ENCODE peak calls at places on chromosomes 13 and 19, in eight cellular contexts. B is left lung, O is fibroblast of lung, I is heart right ventricle, P is mucosa of descending colon, W is body of pancreas, M is fibroblast of pulmonary artery, X is tibial nerve. H is an unnamed sample.

GRCh38 chr13:73341748-73342147 is 282.9 kb downstream of the KLF5 start:
- DNase-seq in B (no peak), P (no peak), I (no peak), X (no peak), M (peak), W (no peak), O (peak), H (peak)

GRCh38 chr13:66264976-66265375 is 965.2 kb downstream of the PCDH9 start:
- DNase-seq in M (no peak), O (peak), X (no peak), W (no peak), I (no peak), P (no peak), B (no peak), H (peak)

GRCh38 chr19:19385900-19386339 is 19.6 kb upstream of the GATAD2A start:
- DNase-seq in B (peak), X (no peak), O (peak), I (no peak), M (no peak), P (peak), W (no peak), H (no peak)

GRCh38 chr19:54209748-54210494 is 9.3 kb downstream of the RPS9 start:
- DNase-seq in X (peak), P (peak), O (peak), W (peak), M (peak), I (peak), B (peak), H (peak)

GRCh38 chr13:41345921-41346589 is 35.0 kb downstream of the NAA16 start:
- DNase-seq in M (peak), I (no peak), W (no peak), X (no peak), P (no peak), O (peak), B (no peak), H (no peak)

GRCh38 chr19:23116802-23117571 is at the start of gene ZNF730:
- DNase-seq in I (peak), O (peak), M (peak), X (peak), W (peak), P (peak), B (peak), H (peak)

GRCh38 chr13:26785845-26786630 is 25.5 kb upstream of the GPR12 start:
- DNase-seq in P (peak), O (no peak), X (no peak), B (no peak), W (peak), M (no peak), I (peak), H (no peak)

GRCh38 chr19:6738726-6739389 is 622 bp upstream of the TRIP10 start:
- DNase-seq in O (no peak), M (peak), W (peak), P (peak), X (no peak), I (peak), B (no peak), H (no peak)

GRCh38 chr19:48393559-48394330 is at the start of gene GRIN2D:
- DNase-seq in W (no peak), X (no peak), I (no peak), M (peak), P (peak), B (no peak), O (peak), H (no peak)

GRCh38 chr19:58279042-58279924 is 528 bp downstream of the ZNF8 start:
- DNase-seq in M (peak), P (peak), X (peak), B (peak), I (peak), W (peak), O (peak), H (no peak)

GRCh38 chr19:40662925-40663711 is 27.3 kb downstream of the NUMBL start:
- DNase-seq in X (peak), B (peak), O (peak), I (peak), P (peak), M (peak), W (peak), H (peak)
- H3K4me3 ChIP-seq in X (peak), B (peak), O (peak), I (peak), P (peak), M (peak), W (peak), H (peak)

GRCh38 chr19:2419754-2420153 is 7.6 kb downstream of the TIMM13 start:
- DNase-seq in M (no peak), W (no peak), O (no peak), I (no peak), B (no peak), X (no peak), P (no peak), H (no peak)

GRCh38 chr19:2415281-2415972 is 12.0 kb downstream of the TIMM13 start:
- DNase-seq in M (no peak), W (no peak), B (no peak), P (no peak), X (no peak), I (no peak), O (no peak), H (no peak)

GRCh38 chr19:2415973-2416319 is 11.4 kb downstream of the TIMM13 start:
- DNase-seq in M (no peak), I (no peak), P (no peak), X (no peak), O (no peak), W (no peak), B (no peak), H (no peak)

GRCh38 chr19:2416321-2417097 is 10.9 kb downstream of the TIMM13 start:
- DNase-seq in P (no peak), W (no peak), X (no peak), I (no peak), M (no peak), O (no peak), B (no peak), H (no peak)

GRCh38 chr19:2417881-2418406 is 9.4 kb downstream of the TIMM13 start:
- DNase-seq in M (no peak), W (no peak), P (no peak), I (no peak), X (no peak), B (no peak), O (no peak), H (no peak)
- TF ChIP-seq CTCF in M (no peak), W (no peak), P (no peak), I (no peak), X (no peak), B (no peak), O (no peak), H (no peak)

GRCh38 chr19:10286803-10287737 is at the start of gene ICAM4:
- DNase-seq in B (peak), X (no peak), P (peak), O (no peak), I (peak), W (peak), M (peak), H (no peak)
- H3K4me3 ChIP-seq in B (no peak), X (no peak), P (no peak), O (no peak), I (peak), W (no peak), M (peak), H (no peak)

DNA sequence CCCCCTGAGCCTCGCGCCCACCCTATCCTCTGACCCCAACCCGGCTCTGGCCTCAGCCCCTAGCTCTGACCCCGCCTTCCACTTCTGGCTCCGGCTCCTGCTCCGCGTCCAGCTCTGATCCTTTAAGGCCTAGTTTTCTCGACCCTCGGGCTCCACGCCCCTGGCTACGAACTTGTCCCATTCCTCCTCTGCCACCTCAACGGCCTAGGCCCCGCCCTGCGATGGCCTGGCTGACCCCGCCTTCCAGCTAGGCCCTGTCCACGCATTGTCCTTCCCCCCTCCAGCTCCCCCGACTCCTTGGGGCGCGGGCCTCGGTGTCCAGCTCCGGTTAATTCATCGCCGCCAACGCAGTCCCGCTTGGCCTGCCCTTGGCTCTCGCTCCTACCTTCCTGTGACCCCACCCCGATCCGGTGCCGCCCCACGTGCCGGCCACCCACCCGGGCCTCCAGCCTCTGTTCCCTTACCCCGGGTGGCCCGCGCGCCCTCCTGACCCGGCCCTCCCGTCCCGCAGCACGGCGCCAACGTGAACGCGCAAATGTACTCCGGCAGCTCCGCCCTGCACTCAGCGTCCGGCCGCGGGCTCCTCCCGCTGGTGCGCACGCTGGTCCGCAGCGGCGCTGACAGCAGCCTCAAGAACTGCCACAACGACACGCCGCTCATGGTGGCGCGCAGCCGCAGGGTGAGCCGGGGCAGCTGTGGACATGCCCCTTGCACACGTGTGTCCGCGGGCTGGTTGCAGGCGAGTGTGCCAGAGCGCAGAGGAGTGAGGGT is 9.4 kb downstream of the BCL3 start:
- DNase-seq in X (peak), I (peak), O (peak), M (peak), P (peak), B (peak), W (peak), H (no peak)
- TF ChIP-seq CTCF in X (peak), I (no peak), O (no peak), M (no peak), P (no peak), B (no peak), W (no peak), H (no peak)

DNA sequence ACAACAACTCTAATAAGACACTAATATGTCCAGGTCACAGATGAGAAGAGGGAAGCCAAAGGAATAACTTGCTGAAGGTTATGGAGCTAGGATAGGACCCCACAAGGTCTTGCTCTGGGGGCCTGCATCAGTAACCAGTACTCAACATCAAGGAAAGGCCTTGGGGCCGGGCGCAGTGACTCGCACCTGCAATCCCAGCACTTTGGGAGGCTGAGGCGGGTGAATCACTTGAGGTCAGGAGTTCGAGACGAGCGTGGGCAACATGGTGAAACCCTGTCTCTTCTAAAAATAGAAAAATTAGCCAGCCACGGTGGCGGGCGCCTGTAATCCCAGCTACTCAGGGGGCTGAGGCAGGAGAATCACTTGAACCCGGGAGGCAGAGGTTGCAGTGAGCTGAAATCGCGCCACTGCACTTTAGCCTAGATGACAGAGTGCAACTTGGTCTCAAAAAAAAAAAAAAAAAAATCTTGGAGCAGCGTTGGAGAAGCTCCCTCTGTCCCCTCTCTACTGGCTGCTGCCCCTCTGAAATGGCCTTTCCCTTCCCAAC is 1.8 kb downstream of the LONP1 start:
- DNase-seq in X (no peak), W (no peak), O (peak), B (no peak), M (peak), P (no peak), I (no peak), H (no peak)
- H3K4me3 ChIP-seq in X (no peak), W (no peak), O (peak), B (no peak), M (peak), P (no peak), I (no peak), H (peak)

H was measured in astrocyte of the cerebellum.